ENCODE peak calls at places on chromosomes 3 and 15, in six cellular contexts. One of them, this sample, is unnamed.

GRCh38 chr15:68045289-68046265 is 8.5 kb upstream of the PIAS1 start:
- DNase-seq in A549: no peak
- DNase-seq in SJSA1: no peak
- DNase-seq in H54: no peak
- DNase-seq in NCI-H1417: no peak
- DNase-seq in fibroblast of the aortic adventitia: no peak
- DNase-seq in this sample: no peak

GRCh38 chr3:24475945-24476344 is 18.7 kb downstream of the THRB start:
- DNase-seq in fibroblast of the aortic adventitia: no peak
- DNase-seq in A549: no peak
- DNase-seq in NCI-H1417: no peak
- DNase-seq in SJSA1: no peak
- DNase-seq in H54: no peak
- DNase-seq in this sample: peak

GRCh38 chr3:134369231-134369741 is 5.0 kb downstream of the AMOTL2 start:
- DNase-seq in A549: no peak
- DNase-seq in fibroblast of the aortic adventitia: peak
- DNase-seq in NCI-H1417: no peak
- DNase-seq in H54: no peak
- DNase-seq in SJSA1: peak
- DNase-seq in this sample: no peak

GRCh38 chr15:39474657-39475056 is 106.2 kb upstream of the THBS1 start:
- DNase-seq in fibroblast of the aortic adventitia: no peak
- DNase-seq in SJSA1: no peak
- DNase-seq in H54: no peak
- DNase-seq in NCI-H1417: no peak
- DNase-seq in A549: no peak
- DNase-seq in this sample: no peak

GRCh38 chr3:148379763-148380162 is 317.9 kb upstream of the AGTR1 start:
- DNase-seq in NCI-H1417: peak
- DNase-seq in H54: no peak
- DNase-seq in fibroblast of the aortic adventitia: peak
- DNase-seq in A549: peak
- DNase-seq in SJSA1: no peak
- DNase-seq in this sample: peak

GRCh38 chr3:134437211-134437752 is 48.5 kb downstream of the ANAPC13 start:
- DNase-seq in H54: no peak
- DNase-seq in NCI-H1417: no peak
- DNase-seq in A549: no peak
- DNase-seq in fibroblast of the aortic adventitia: no peak
- DNase-seq in SJSA1: no peak
- DNase-seq in this sample: no peak

GRCh38 chr3:79414821-79415220 is 353.0 kb downstream of the ROBO1 start:
- DNase-seq in fibroblast of the aortic adventitia: peak
- DNase-seq in A549: no peak
- DNase-seq in H54: no peak
- DNase-seq in NCI-H1417: no peak
- DNase-seq in SJSA1: no peak
- DNase-seq in this sample: no peak

GRCh38 chr3:18667552-18667951 is 242.4 kb upstream of the SATB1 start:
- DNase-seq in fibroblast of the aortic adventitia: no peak
- DNase-seq in SJSA1: no peak
- DNase-seq in H54: no peak
- DNase-seq in NCI-H1417: no peak
- DNase-seq in A549: no peak
- DNase-seq in this sample: no peak

GRCh38 chr3:129122697-129123055 is 1.1 kb upstream of the RAB43 start:
- DNase-seq in H54: no peak
- DNase-seq in NCI-H1417: no peak
- DNase-seq in A549: no peak
- DNase-seq in SJSA1: no peak
- DNase-seq in fibroblast of the aortic adventitia: peak
- DNase-seq in this sample: peak

GRCh38 chr3:16151109-16151508 is 23.4 kb upstream of the GALNT15 start:
- DNase-seq in A549: no peak
- DNase-seq in NCI-H1417: no peak
- DNase-seq in fibroblast of the aortic adventitia: peak
- DNase-seq in SJSA1: no peak
- DNase-seq in H54: no peak
- DNase-seq in this sample: no peak

GRCh38 chr15:60520041-60520824 is 41.3 kb upstream of the ICE2 start:
- DNase-seq in SJSA1: no peak
- DNase-seq in H54: no peak
- DNase-seq in NCI-H1417: no peak
- DNase-seq in A549: no peak
- DNase-seq in fibroblast of the aortic adventitia: no peak
- DNase-seq in this sample: peak

GRCh38 chr3:188303286-188303799 is 149.4 kb downstream of the LPP start:
- DNase-seq in fibroblast of the aortic adventitia: no peak
- DNase-seq in NCI-H1417: no peak
- DNase-seq in SJSA1: no peak
- DNase-seq in H54: no peak
- DNase-seq in A549: no peak
- DNase-seq in this sample: no peak

GRCh38 chr3:129023909-129024308 is 22.8 kb downstream of the EFCC1 start:
- DNase-seq in A549: peak
- DNase-seq in NCI-H1417: no peak
- DNase-seq in fibroblast of the aortic adventitia: no peak
- DNase-seq in SJSA1: no peak
- DNase-seq in H54: no peak
- DNase-seq in this sample: peak

This sample was measured in NCI-H69.